ENCODE peak calls at places on chromosomes 5 and 9, in eight cellular contexts. One of them, this sample, is unnamed.

GRCh38 chr5:179271301-179271650 is 74.0 kb downstream of the ADAMTS2 start:
- DNase-seq in prostate gland: no peak
- DNase-seq in lung: no peak
- DNase-seq in H9: peak; percentile 23
- DNase-seq in AG09309: no peak
- DNase-seq in CD4-positive, alpha-beta T cell: no peak
- DNase-seq in mesothelial cell of epicardium: peak; percentile 36
- DNase-seq in neural crest cell: no peak
- DNase-seq in this sample: no peak

GRCh38 chr9:71929223-71929622 is 17.8 kb downstream of the C9orf85 start:
- DNase-seq in H9: no peak
- DNase-seq in lung: no peak
- DNase-seq in prostate gland: peak; percentile 70
- DNase-seq in CD4-positive, alpha-beta T cell: no peak
- DNase-seq in mesothelial cell of epicardium: no peak
- DNase-seq in AG09309: peak; percentile 50
- DNase-seq in neural crest cell: no peak
- DNase-seq in this sample: peak; percentile 92

GRCh38 chr5:142327111-142327842 is 2.5 kb upstream of the SPRY4 start:
- DNase-seq in neural crest cell: no peak
- DNase-seq in CD4-positive, alpha-beta T cell: no peak
- DNase-seq in lung: no peak
- DNase-seq in AG09309: peak; percentile 74
- DNase-seq in prostate gland: no peak
- DNase-seq in H9: peak; percentile 52
- DNase-seq in mesothelial cell of epicardium: no peak
- DNase-seq in this sample: no peak

GRCh38 chr5:29208026-29208425 is 1985.5 kb upstream of the CDH6 start:
- DNase-seq in lung: no peak
- DNase-seq in CD4-positive, alpha-beta T cell: no peak
- DNase-seq in prostate gland: no peak
- DNase-seq in mesothelial cell of epicardium: no peak
- DNase-seq in H9: no peak
- DNase-seq in AG09309: no peak
- DNase-seq in neural crest cell: no peak
- DNase-seq in this sample: no peak

GRCh38 chr5:1127991-1128785 is 16.3 kb upstream of the SLC12A7 start:
- DNase-seq in prostate gland: peak; percentile 67
- DNase-seq in lung: no peak
- DNase-seq in H9: no peak
- DNase-seq in mesothelial cell of epicardium: no peak
- DNase-seq in CD4-positive, alpha-beta T cell: no peak
- DNase-seq in neural crest cell: no peak
- DNase-seq in AG09309: no peak
- DNase-seq in this sample: peak; percentile 91

GRCh38 chr5:139468421-139468931 is 2.3 kb upstream of the SMIM33 start:
- DNase-seq in prostate gland: no peak
- DNase-seq in neural crest cell: no peak
- DNase-seq in AG09309: no peak
- DNase-seq in CD4-positive, alpha-beta T cell: no peak
- DNase-seq in H9: peak; percentile 65
- DNase-seq in mesothelial cell of epicardium: no peak
- DNase-seq in lung: no peak
- DNase-seq in this sample: no peak

GRCh38 chr5:126376443-126376842 is 46.8 kb upstream of the GRAMD2B start:
- DNase-seq in neural crest cell: no peak
- DNase-seq in CD4-positive, alpha-beta T cell: no peak
- DNase-seq in lung: no peak
- DNase-seq in prostate gland: no peak
- DNase-seq in mesothelial cell of epicardium: no peak
- DNase-seq in AG09309: no peak
- DNase-seq in H9: no peak
- DNase-seq in this sample: no peak

GRCh38 chr9:36796671-36797419 is 224.2 kb downstream of the MELK start:
- DNase-seq in mesothelial cell of epicardium: no peak
- DNase-seq in AG09309: no peak
- DNase-seq in lung: no peak
- DNase-seq in CD4-positive, alpha-beta T cell: no peak
- DNase-seq in prostate gland: no peak
- DNase-seq in neural crest cell: no peak
- DNase-seq in H9: no peak
- DNase-seq in this sample: no peak

GRCh38 chr5:127671218-127671617 is 22.3 kb downstream of the CTXN3 start:
- DNase-seq in CD4-positive, alpha-beta T cell: no peak
- DNase-seq in mesothelial cell of epicardium: no peak
- DNase-seq in neural crest cell: no peak
- DNase-seq in AG09309: no peak
- DNase-seq in lung: no peak
- DNase-seq in prostate gland: no peak
- DNase-seq in H9: no peak
- DNase-seq in this sample: no peak

GRCh38 chr9:4939118-4939561 is 45.9 kb upstream of the JAK2 start:
- DNase-seq in CD4-positive, alpha-beta T cell: no peak
- DNase-seq in neural crest cell: no peak
- DNase-seq in H9: no peak
- DNase-seq in prostate gland: no peak
- DNase-seq in lung: no peak
- DNase-seq in AG09309: no peak
- DNase-seq in mesothelial cell of epicardium: no peak
- DNase-seq in this sample: no peak

GRCh38 chr9:20396509-20396908 is 225.8 kb downstream of the MLLT3 start:
- DNase-seq in CD4-positive, alpha-beta T cell: no peak
- DNase-seq in lung: no peak
- DNase-seq in AG09309: no peak
- DNase-seq in prostate gland: no peak
- DNase-seq in neural crest cell: no peak
- DNase-seq in H9: no peak
- DNase-seq in mesothelial cell of epicardium: no peak
- DNase-seq in this sample: no peak

GRCh38 chr9:76759726-76760125 is 4.5 kb upstream of the PCA3 start:
- DNase-seq in lung: no peak
- DNase-seq in AG09309: no peak
- DNase-seq in H9: no peak
- DNase-seq in CD4-positive, alpha-beta T cell: no peak
- DNase-seq in prostate gland: no peak
- DNase-seq in mesothelial cell of epicardium: no peak
- DNase-seq in neural crest cell: no peak
- DNase-seq in this sample: no peak

GRCh38 chr5:34914671-34915138 is 599 bp downstream of the RAD1 start:
- DNase-seq in prostate gland: peak; percentile 11
- DNase-seq in H9: peak; percentile 42
- DNase-seq in neural crest cell: no peak
- DNase-seq in mesothelial cell of epicardium: no peak
- DNase-seq in lung: no peak
- DNase-seq in CD4-positive, alpha-beta T cell: no peak
- DNase-seq in AG09309: no peak
- DNase-seq in this sample: no peak

GRCh38 chr5:151903243-151903653 is 21.4 kb downstream of the GLRA1 start:
- DNase-seq in CD4-positive, alpha-beta T cell: no peak
- DNase-seq in neural crest cell: no peak
- DNase-seq in mesothelial cell of epicardium: no peak
- DNase-seq in AG09309: no peak
- DNase-seq in lung: no peak
- DNase-seq in H9: peak; percentile 70
- DNase-seq in prostate gland: no peak
- DNase-seq in this sample: no peak

GRCh38 chr5:76602094-76602726 is 21.0 kb downstream of the F2RL2 start:
- DNase-seq in prostate gland: no peak
- DNase-seq in AG09309: no peak
- DNase-seq in CD4-positive, alpha-beta T cell: no peak
- DNase-seq in lung: no peak
- DNase-seq in neural crest cell: no peak
- DNase-seq in H9: no peak
- DNase-seq in mesothelial cell of epicardium: no peak
- DNase-seq in this sample: no peak

GRCh38 chr9:107906074-107906473 is 416.5 kb upstream of the KLF4 start:
- DNase-seq in lung: no peak
- DNase-seq in CD4-positive, alpha-beta T cell: no peak
- DNase-seq in H9: no peak
- DNase-seq in prostate gland: no peak
- DNase-seq in neural crest cell: no peak
- DNase-seq in mesothelial cell of epicardium: no peak
- DNase-seq in AG09309: no peak
- DNase-seq in this sample: no peak

GRCh38 chr5:152405145-152405544 is at the start of gene NMUR2:
- DNase-seq in H9: peak; percentile 88
- DNase-seq in prostate gland: no peak
- DNase-seq in AG09309: no peak
- DNase-seq in neural crest cell: peak; percentile 16
- DNase-seq in mesothelial cell of epicardium: no peak
- DNase-seq in CD4-positive, alpha-beta T cell: no peak
- DNase-seq in lung: no peak
- DNase-seq in this sample: no peak

GRCh38 chr5:53350408-53350807 is 130.0 kb upstream of the FST start:
- DNase-seq in AG09309: no peak
- DNase-seq in CD4-positive, alpha-beta T cell: no peak
- DNase-seq in neural crest cell: no peak
- DNase-seq in H9: no peak
- DNase-seq in prostate gland: no peak
- DNase-seq in mesothelial cell of epicardium: no peak
- DNase-seq in lung: no peak
- DNase-seq in this sample: no peak
- TF ChIP-seq CTCF in AG09309: no peak
- TF ChIP-seq CTCF in CD4-positive, alpha-beta T cell: no peak
- TF ChIP-seq CTCF in neural crest cell: no peak
- TF ChIP-seq CTCF in H9: no peak
- TF ChIP-seq CTCF in prostate gland: no peak
- TF ChIP-seq CTCF in mesothelial cell of epicardium: no peak
- TF ChIP-seq CTCF in lung: no peak
- TF ChIP-seq CTCF in this sample: no peak

GRCh38 chr9:133342570-133342969 is 5.4 kb downstream of the MED22 start:
- DNase-seq in AG09309: no peak
- DNase-seq in CD4-positive, alpha-beta T cell: no peak
- DNase-seq in neural crest cell: no peak
- DNase-seq in lung: no peak
- DNase-seq in H9: peak; percentile 64
- DNase-seq in prostate gland: no peak
- DNase-seq in mesothelial cell of epicardium: no peak
- DNase-seq in this sample: no peak
- TF ChIP-seq CTCF in AG09309: peak; percentile 17
- TF ChIP-seq CTCF in CD4-positive, alpha-beta T cell: no peak
- TF ChIP-seq CTCF in neural crest cell: peak; percentile 1
- TF ChIP-seq CTCF in lung: no peak
- TF ChIP-seq CTCF in H9: no peak
- TF ChIP-seq CTCF in prostate gland: no peak
- TF ChIP-seq CTCF in mesothelial cell of epicardium: no peak
- TF ChIP-seq CTCF in this sample: peak; percentile 16

GRCh38 chr5:41334221-41334620 is 120.9 kb upstream of the C6 start:
- DNase-seq in AG09309: no peak
- DNase-seq in mesothelial cell of epicardium: no peak
- DNase-seq in prostate gland: no peak
- DNase-seq in lung: no peak
- DNase-seq in CD4-positive, alpha-beta T cell: no peak
- DNase-seq in neural crest cell: no peak
- DNase-seq in H9: no peak
- DNase-seq in this sample: no peak
- TF ChIP-seq CTCF in AG09309: no peak
- TF ChIP-seq CTCF in mesothelial cell of epicardium: no peak
- TF ChIP-seq CTCF in prostate gland: no peak
- TF ChIP-seq CTCF in lung: no peak
- TF ChIP-seq CTCF in CD4-positive, alpha-beta T cell: no peak
- TF ChIP-seq CTCF in neural crest cell: no peak
- TF ChIP-seq CTCF in H9: no peak
- TF ChIP-seq CTCF in this sample: no peak

GRCh38 chr5:129120158-129120581 is 25.6 kb downstream of the ISOC1 start:
- DNase-seq in prostate gland: no peak
- DNase-seq in lung: no peak
- DNase-seq in neural crest cell: no peak
- DNase-seq in H9: no peak
- DNase-seq in mesothelial cell of epicardium: no peak
- DNase-seq in CD4-positive, alpha-beta T cell: no peak
- DNase-seq in AG09309: no peak
- DNase-seq in this sample: no peak

GRCh38 chr5:129122560-129122959 is 28.0 kb downstream of the ISOC1 start:
- DNase-seq in prostate gland: no peak
- DNase-seq in H9: no peak
- DNase-seq in lung: no peak
- DNase-seq in AG09309: no peak
- DNase-seq in neural crest cell: no peak
- DNase-seq in mesothelial cell of epicardium: no peak
- DNase-seq in CD4-positive, alpha-beta T cell: no peak
- DNase-seq in this sample: no peak

GRCh38 chr5:129125819-129126218 is 31.3 kb downstream of the ISOC1 start:
- DNase-seq in neural crest cell: no peak
- DNase-seq in CD4-positive, alpha-beta T cell: no peak
- DNase-seq in lung: no peak
- DNase-seq in AG09309: no peak
- DNase-seq in prostate gland: no peak
- DNase-seq in H9: no peak
- DNase-seq in mesothelial cell of epicardium: no peak
- DNase-seq in this sample: no peak
- TF ChIP-seq CTCF in neural crest cell: no peak
- TF ChIP-seq CTCF in CD4-positive, alpha-beta T cell: no peak
- TF ChIP-seq CTCF in lung: no peak
- TF ChIP-seq CTCF in AG09309: no peak
- TF ChIP-seq CTCF in prostate gland: no peak
- TF ChIP-seq CTCF in H9: no peak
- TF ChIP-seq CTCF in mesothelial cell of epicardium: no peak
- TF ChIP-seq CTCF in this sample: peak; percentile 1

DNA sequence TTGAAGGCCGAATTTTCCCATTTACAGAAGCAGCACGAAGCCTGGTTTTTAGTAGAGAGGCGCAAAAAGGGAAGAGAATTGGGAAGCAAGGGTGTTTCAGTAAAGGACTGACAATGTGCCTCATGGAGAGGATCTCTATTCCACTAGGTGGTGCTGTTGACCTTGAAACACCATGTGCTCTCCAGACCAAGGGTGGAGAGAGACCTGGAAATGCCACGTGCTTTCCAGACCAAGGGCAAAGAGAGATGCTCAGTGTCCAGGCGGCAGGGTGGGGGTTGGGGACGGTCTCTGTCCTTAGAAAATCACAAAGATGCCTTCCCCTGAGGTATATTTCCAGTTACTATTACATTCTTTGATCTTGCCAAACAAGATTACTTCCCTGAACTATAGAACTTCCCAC is 425.3 kb downstream of the CSNK1G3 start:
- DNase-seq in prostate gland: peak; percentile 29
- DNase-seq in AG09309: peak; percentile 37
- DNase-seq in CD4-positive, alpha-beta T cell: no peak
- DNase-seq in neural crest cell: no peak
- DNase-seq in lung: no peak
- DNase-seq in mesothelial cell of epicardium: no peak
- DNase-seq in H9: peak; percentile 69
- DNase-seq in this sample: peak; percentile 8
- TF ChIP-seq CTCF in prostate gland: peak; percentile 50
- TF ChIP-seq CTCF in AG09309: peak; percentile 60
- TF ChIP-seq CTCF in CD4-positive, alpha-beta T cell: no peak
- TF ChIP-seq CTCF in neural crest cell: peak; percentile 51
- TF ChIP-seq CTCF in lung: peak; percentile 29
- TF ChIP-seq CTCF in mesothelial cell of epicardium: no peak
- TF ChIP-seq CTCF in H9: peak; percentile 80
- TF ChIP-seq CTCF in this sample: peak; percentile 35

This sample was measured in LNCaP clone FGC.